ENCODE peak calls at places on chromosomes 7 and 10, in six cellular contexts. U, A, E, Y, Z and C are unnamed samples.

GRCh38 chr7:46544396-46545008 is 623.4 kb upstream of the IGFBP3 start:
- DNase-seq in U (no peak), A (no peak), E (peak; percentile 83), Y (no peak), Z (no peak), C (no peak)

GRCh38 chr7:98836811-98837631 is 32.8 kb downstream of the TMEM130 start:
- DNase-seq in U (no peak), A (peak; percentile 19), E (peak; percentile 10), Y (no peak), Z (no peak), C (peak; percentile 47)

GRCh38 chr7:105000927-105001336 is 13.1 kb upstream of the KMT2E start:
- DNase-seq in U (no peak), A (no peak), E (no peak), Y (no peak), Z (no peak), C (no peak)

GRCh38 chr7:21261627-21262564 is 166.0 kb upstream of the SP4 start:
- DNase-seq in U (no peak), A (peak; percentile 37), E (peak; percentile 65), Y (peak; percentile 68), Z (no peak), C (peak; percentile 5)

GRCh38 chr10:118259288-118259906 is 82.7 kb downstream of the FAM204A start:
- DNase-seq in U (peak; percentile 57), A (peak; percentile 53), E (peak; percentile 19), Y (no peak), Z (no peak), C (no peak)

GRCh38 chr7:71283802-71284201 is 151.9 kb downstream of the GALNT17 start:
- DNase-seq in U (no peak), A (no peak), E (no peak), Y (no peak), Z (no peak), C (no peak)

GRCh38 chr7:47535704-47536628 is 45.9 kb downstream of the TNS3 start:
- DNase-seq in U (no peak), A (no peak), E (peak; percentile 79), Y (no peak), Z (no peak), C (no peak)

GRCh38 chr7:32077806-32078205 is 7.6 kb upstream of the PDE1C start:
- DNase-seq in U (no peak), A (no peak), E (no peak), Y (no peak), Z (no peak), C (no peak)

GRCh38 chr7:77606561-77606960 is 69.5 kb downstream of the PTPN12 start:
- DNase-seq in U (no peak), A (no peak), E (no peak), Y (no peak), Z (no peak), C (no peak)

GRCh38 chr7:79692015-79692414 is 238.5 kb upstream of the MAGI2 start:
- DNase-seq in U (no peak), A (no peak), E (no peak), Y (no peak), Z (no peak), C (no peak)

GRCh38 chr7:151420144-151420543 is 10.3 kb upstream of the WDR86 start:
- DNase-seq in U (no peak), A (no peak), E (no peak), Y (no peak), Z (no peak), C (no peak)

GRCh38 chr7:98286093-98286525 is 4.6 kb downstream of the BRI3 start:
- DNase-seq in U (peak; percentile 82), A (peak; percentile 54), E (peak; percentile 54), Y (no peak), Z (peak; percentile 80), C (no peak)

GRCh38 chr10:23172429-23172828 is 19.7 kb upstream of the PTF1A start:
- DNase-seq in U (no peak), A (no peak), E (no peak), Y (no peak), Z (no peak), C (no peak)

GRCh38 chr7:35263396-35263795 is 9.5 kb upstream of the TBX20 start:
- DNase-seq in U (no peak), A (no peak), E (no peak), Y (no peak), Z (peak; percentile 63), C (no peak)

GRCh38 chr7:150405584-150406310 is 26.6 kb downstream of the ZNF775 start:
- DNase-seq in U (no peak), A (peak; percentile 48), E (peak; percentile 30), Y (peak; percentile 59), Z (no peak), C (no peak)

GRCh38 chr7:115019882-115020605 is 98.2 kb downstream of the MDFIC start:
- DNase-seq in U (no peak), A (no peak), E (no peak), Y (no peak), Z (no peak), C (no peak)

GRCh38 chr7:33050425-33051318 is 11.9 kb downstream of the NT5C3A start:
- DNase-seq in U (no peak), A (no peak), E (peak; percentile 76), Y (no peak), Z (no peak), C (no peak)

GRCh38 chr7:89757910-89758309 is 396.4 kb upstream of the STEAP1 start:
- DNase-seq in U (no peak), A (no peak), E (no peak), Y (no peak), Z (no peak), C (no peak)

GRCh38 chr7:64747802-64748201 is 46.4 kb upstream of the ZNF138 start:
- DNase-seq in U (no peak), A (no peak), E (no peak), Y (no peak), Z (no peak), C (no peak)

GRCh38 chr7:47361746-47362215 is 220.1 kb downstream of the TNS3 start:
- DNase-seq in U (no peak), A (peak; percentile 56), E (no peak), Y (no peak), Z (no peak), C (no peak)

GRCh38 chr10:121862042-121862441 is 65.8 kb downstream of the ATE1 start:
- DNase-seq in U (no peak), A (no peak), E (no peak), Y (no peak), Z (no peak), C (no peak)